ENCODE peak calls at places on chromosomes 16 and 17, in nine cellular contexts. One of them, this sample, is unnamed. For H3K4me1, the result is how much of the 10 kb centered on the place peaks cover.

GRCh38 chr16:11672206-11673090 is 4.2 kb downstream of the SNN start:
- DNase-seq in tibial nerve: no peak
- DNase-seq in colonic mucosa: no peak
- DNase-seq in pancreas: peak
- DNase-seq in heart right ventricle: peak
- DNase-seq in K562: no peak
- DNase-seq in left ventricle myocardium inferior: no peak
- DNase-seq in H9: no peak
- DNase-seq in body of pancreas: peak
- DNase-seq in this sample: no peak

GRCh38 chr16:57957396-57958392 is 13.2 kb downstream of the CNGB1 start:
- DNase-seq in K562: peak
- DNase-seq in body of pancreas: no peak
- DNase-seq in left ventricle myocardium inferior: no peak
- DNase-seq in colonic mucosa: no peak
- DNase-seq in tibial nerve: no peak
- DNase-seq in pancreas: no peak
- DNase-seq in heart right ventricle: no peak
- DNase-seq in H9: no peak
- DNase-seq in this sample: peak

GRCh38 chr16:19840524-19841110 is 44.0 kb downstream of the GPRC5B start:
- DNase-seq in colonic mucosa: no peak
- DNase-seq in body of pancreas: no peak
- DNase-seq in heart right ventricle: no peak
- DNase-seq in K562: peak
- DNase-seq in H9: no peak
- DNase-seq in pancreas: no peak
- DNase-seq in left ventricle myocardium inferior: peak
- DNase-seq in tibial nerve: no peak
- DNase-seq in this sample: no peak

GRCh38 chr16:648071-648785 is 937 bp upstream of the WDR90 start:
- DNase-seq in left ventricle myocardium inferior: no peak
- DNase-seq in tibial nerve: no peak
- DNase-seq in H9: peak
- DNase-seq in body of pancreas: peak
- DNase-seq in K562: no peak
- DNase-seq in colonic mucosa: peak
- DNase-seq in heart right ventricle: no peak
- DNase-seq in pancreas: peak
- DNase-seq in this sample: peak

GRCh38 chr17:65099941-65100315 is 37.2 kb upstream of the RGS9 start:
- DNase-seq in K562: peak
- DNase-seq in heart right ventricle: peak
- DNase-seq in colonic mucosa: peak
- DNase-seq in body of pancreas: peak
- DNase-seq in tibial nerve: peak
- DNase-seq in H9: peak
- DNase-seq in pancreas: peak
- DNase-seq in left ventricle myocardium inferior: peak
- DNase-seq in this sample: no peak

GRCh38 chr17:68298601-68299000 is 7.3 kb downstream of the ARSG start:
- DNase-seq in pancreas: no peak
- DNase-seq in H9: no peak
- DNase-seq in K562: no peak
- DNase-seq in colonic mucosa: no peak
- DNase-seq in heart right ventricle: no peak
- DNase-seq in body of pancreas: no peak
- DNase-seq in left ventricle myocardium inferior: no peak
- DNase-seq in tibial nerve: no peak
- DNase-seq in this sample: no peak

GRCh38 chr16:12210925-12211869 is 234.7 kb downstream of the SNX29 start:
- DNase-seq in H9: no peak
- DNase-seq in colonic mucosa: no peak
- DNase-seq in left ventricle myocardium inferior: no peak
- DNase-seq in body of pancreas: no peak
- DNase-seq in pancreas: no peak
- DNase-seq in K562: no peak
- DNase-seq in heart right ventricle: no peak
- DNase-seq in tibial nerve: no peak
- DNase-seq in this sample: no peak

GRCh38 chr17:10286324-10286723 is 86.5 kb downstream of the MYH13 start:
- DNase-seq in pancreas: no peak
- DNase-seq in H9: no peak
- DNase-seq in left ventricle myocardium inferior: no peak
- DNase-seq in K562: no peak
- DNase-seq in heart right ventricle: no peak
- DNase-seq in body of pancreas: no peak
- DNase-seq in colonic mucosa: no peak
- DNase-seq in tibial nerve: no peak
- DNase-seq in this sample: no peak

GRCh38 chr17:2867441-2868424 is 71.5 kb downstream of the RAP1GAP2 start:
- DNase-seq in K562: no peak
- DNase-seq in H9: peak
- DNase-seq in pancreas: peak
- DNase-seq in heart right ventricle: no peak
- DNase-seq in body of pancreas: peak
- DNase-seq in tibial nerve: no peak
- DNase-seq in left ventricle myocardium inferior: no peak
- DNase-seq in colonic mucosa: no peak
- DNase-seq in this sample: no peak

GRCh38 chr16:84247844-84248243 is 8.0 kb upstream of the KCNG4 start:
- DNase-seq in H9: no peak
- DNase-seq in colonic mucosa: no peak
- DNase-seq in pancreas: no peak
- DNase-seq in K562: no peak
- DNase-seq in heart right ventricle: no peak
- DNase-seq in body of pancreas: no peak
- DNase-seq in left ventricle myocardium inferior: no peak
- DNase-seq in tibial nerve: no peak
- DNase-seq in this sample: no peak

GRCh38 chr17:63040816-63041215 is 74.8 kb downstream of the TANC2 start:
- DNase-seq in H9: no peak
- DNase-seq in body of pancreas: no peak
- DNase-seq in colonic mucosa: no peak
- DNase-seq in tibial nerve: no peak
- DNase-seq in heart right ventricle: no peak
- DNase-seq in left ventricle myocardium inferior: no peak
- DNase-seq in K562: no peak
- DNase-seq in pancreas: no peak
- DNase-seq in this sample: no peak

GRCh38 chr16:69494993-69495392 is 70.6 kb downstream of the CYB5B start:
- DNase-seq in colonic mucosa: peak
- DNase-seq in pancreas: no peak
- DNase-seq in H9: peak
- DNase-seq in body of pancreas: no peak
- DNase-seq in left ventricle myocardium inferior: no peak
- DNase-seq in tibial nerve: no peak
- DNase-seq in K562: peak
- DNase-seq in heart right ventricle: no peak
- DNase-seq in this sample: no peak

GRCh38 chr16:24540575-24541240 is 1.3 kb downstream of the RBBP6 start:
- DNase-seq in heart right ventricle: no peak
- DNase-seq in tibial nerve: no peak
- DNase-seq in colonic mucosa: peak
- DNase-seq in pancreas: no peak
- DNase-seq in left ventricle myocardium inferior: no peak
- DNase-seq in body of pancreas: peak
- DNase-seq in H9: no peak
- DNase-seq in K562: peak
- DNase-seq in this sample: no peak

GRCh38 chr17:75652934-75653549 is 13.9 kb downstream of the RECQL5 start:
- DNase-seq in H9: peak
- DNase-seq in left ventricle myocardium inferior: no peak
- DNase-seq in tibial nerve: no peak
- DNase-seq in K562: peak
- DNase-seq in pancreas: no peak
- DNase-seq in heart right ventricle: no peak
- DNase-seq in body of pancreas: no peak
- DNase-seq in colonic mucosa: no peak
- DNase-seq in this sample: no peak

GRCh38 chr17:75658237-75658636 is 8.7 kb downstream of the RECQL5 start:
- DNase-seq in K562: no peak
- DNase-seq in heart right ventricle: no peak
- DNase-seq in body of pancreas: no peak
- DNase-seq in colonic mucosa: no peak
- DNase-seq in pancreas: no peak
- DNase-seq in tibial nerve: no peak
- DNase-seq in left ventricle myocardium inferior: no peak
- DNase-seq in H9: no peak
- DNase-seq in this sample: no peak

GRCh38 chr17:75652341-75652740 is 14.6 kb downstream of the RECQL5 start:
- DNase-seq in left ventricle myocardium inferior: no peak
- DNase-seq in pancreas: no peak
- DNase-seq in heart right ventricle: no peak
- DNase-seq in tibial nerve: no peak
- DNase-seq in colonic mucosa: no peak
- DNase-seq in H9: no peak
- DNase-seq in K562: no peak
- DNase-seq in body of pancreas: no peak
- DNase-seq in this sample: no peak

GRCh38 chr17:75650874-75651273 is 16.1 kb downstream of the RECQL5 start:
- DNase-seq in colonic mucosa: no peak
- DNase-seq in tibial nerve: no peak
- DNase-seq in left ventricle myocardium inferior: no peak
- DNase-seq in heart right ventricle: no peak
- DNase-seq in K562: no peak
- DNase-seq in body of pancreas: no peak
- DNase-seq in pancreas: no peak
- DNase-seq in H9: no peak
- DNase-seq in this sample: peak

GRCh38 chr17:75654176-75654575 is 12.8 kb downstream of the RECQL5 start:
- DNase-seq in colonic mucosa: no peak
- DNase-seq in body of pancreas: no peak
- DNase-seq in tibial nerve: no peak
- DNase-seq in left ventricle myocardium inferior: no peak
- DNase-seq in heart right ventricle: no peak
- DNase-seq in pancreas: no peak
- DNase-seq in K562: no peak
- DNase-seq in H9: no peak
- DNase-seq in this sample: no peak
- TF ChIP-seq CTCF in colonic mucosa: no peak
- TF ChIP-seq CTCF in body of pancreas: no peak
- TF ChIP-seq CTCF in tibial nerve: no peak
- TF ChIP-seq CTCF in left ventricle myocardium inferior: peak
- TF ChIP-seq CTCF in heart right ventricle: no peak
- TF ChIP-seq CTCF in pancreas: no peak
- TF ChIP-seq CTCF in K562: peak
- TF ChIP-seq CTCF in H9: no peak
- TF ChIP-seq CTCF in this sample: no peak

DNA sequence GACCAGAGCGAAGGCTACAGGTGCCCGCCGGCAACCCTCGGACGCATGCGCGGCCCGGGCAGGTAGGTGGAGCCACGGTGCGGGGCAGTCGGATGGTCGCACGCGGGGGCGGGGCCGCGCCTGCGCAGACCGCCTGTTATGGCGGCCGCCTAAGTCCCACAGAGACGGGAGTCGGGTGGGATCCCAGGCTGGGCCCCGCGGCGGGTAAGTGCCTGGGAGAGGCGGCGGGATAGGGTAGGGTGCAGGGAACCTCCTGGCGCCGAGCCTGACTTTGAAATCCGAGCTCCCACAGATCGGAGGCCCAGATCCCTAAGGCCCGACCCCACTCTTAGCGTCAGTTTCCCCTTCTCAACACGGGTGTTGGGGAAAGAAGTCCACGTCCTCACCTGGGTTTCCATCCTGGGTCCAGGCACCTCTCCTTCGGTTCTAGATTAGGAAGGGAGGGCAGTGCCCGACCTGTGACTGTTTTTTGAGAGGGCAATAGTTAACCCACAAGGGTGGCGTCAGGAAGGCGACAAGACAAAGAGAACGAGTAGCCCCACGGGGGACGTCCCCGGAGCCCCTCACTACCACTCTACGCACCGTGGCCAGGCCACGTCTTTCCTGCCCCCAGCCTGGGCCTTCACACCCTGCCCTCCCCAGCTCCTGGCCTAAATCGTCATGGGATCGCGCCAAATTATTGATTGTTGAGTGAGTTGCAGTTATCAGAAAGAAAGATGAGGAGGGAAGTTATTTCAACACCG is at the start of gene METTL22:
- DNase-seq in H9: peak
- DNase-seq in colonic mucosa: peak
- DNase-seq in K562: peak
- DNase-seq in pancreas: peak
- DNase-seq in body of pancreas: peak
- DNase-seq in heart right ventricle: peak
- DNase-seq in left ventricle myocardium inferior: peak
- DNase-seq in tibial nerve: peak
- DNase-seq in this sample: peak
- H3K4me1 ChIP-seq in H9: under half
- H3K4me1 ChIP-seq in colonic mucosa: under half
- H3K4me1 ChIP-seq in K562: under half
- H3K4me1 ChIP-seq in pancreas: under half
- H3K4me1 ChIP-seq in body of pancreas: under half
- H3K4me1 ChIP-seq in heart right ventricle: under half
- H3K4me1 ChIP-seq in left ventricle myocardium inferior: under half
- H3K4me1 ChIP-seq in tibial nerve: under half
- H3K4me1 ChIP-seq in this sample: under half

DNA sequence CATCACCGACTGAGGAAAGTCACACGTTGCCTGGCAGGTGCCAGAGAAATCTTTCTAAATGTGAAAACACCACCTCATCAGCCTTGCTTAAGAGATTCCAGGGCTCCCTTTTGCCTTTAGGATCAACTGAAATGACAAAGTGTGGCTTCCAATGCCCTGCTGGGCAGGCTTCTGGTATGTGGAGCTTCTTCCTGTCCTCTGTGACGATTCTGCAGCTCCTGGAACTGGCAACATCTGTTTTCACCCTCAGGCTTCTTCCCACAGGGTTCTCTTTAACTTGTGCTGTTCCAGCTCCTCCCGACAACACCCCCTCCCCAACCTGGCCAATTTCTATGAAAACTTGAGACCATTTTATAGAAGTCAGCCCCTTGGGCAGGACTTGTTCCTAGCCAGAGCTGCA is 4.8 kb upstream of the ZDHHC1 start:
- DNase-seq in pancreas: no peak
- DNase-seq in body of pancreas: no peak
- DNase-seq in K562: no peak
- DNase-seq in left ventricle myocardium inferior: no peak
- DNase-seq in H9: peak
- DNase-seq in colonic mucosa: no peak
- DNase-seq in tibial nerve: no peak
- DNase-seq in heart right ventricle: no peak
- DNase-seq in this sample: no peak
- TF ChIP-seq CTCF in pancreas: no peak
- TF ChIP-seq CTCF in body of pancreas: no peak
- TF ChIP-seq CTCF in K562: no peak
- TF ChIP-seq CTCF in left ventricle myocardium inferior: no peak
- TF ChIP-seq CTCF in H9: no peak
- TF ChIP-seq CTCF in colonic mucosa: no peak
- TF ChIP-seq CTCF in tibial nerve: no peak
- TF ChIP-seq CTCF in heart right ventricle: no peak
- TF ChIP-seq CTCF in this sample: no peak

DNA sequence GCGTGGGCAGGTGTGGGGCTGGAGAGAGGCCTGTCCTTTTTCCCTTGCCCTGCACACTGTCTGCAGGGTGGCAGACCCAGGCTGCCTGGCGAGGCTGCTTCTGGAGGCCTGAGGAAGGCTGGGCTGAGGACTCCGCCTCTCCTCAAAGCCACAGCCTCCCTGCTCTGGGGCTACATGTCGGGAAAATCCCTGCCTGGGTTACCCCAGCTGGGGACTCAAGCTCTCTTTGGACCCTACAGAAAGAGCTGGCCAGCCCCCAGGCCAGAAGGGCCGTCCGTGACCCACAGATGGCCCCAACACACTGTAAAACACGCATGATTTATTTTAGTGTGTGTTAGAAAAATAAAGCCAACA is 33.8 kb upstream of the SLC38A10 start:
- DNase-seq in pancreas: no peak
- DNase-seq in body of pancreas: no peak
- DNase-seq in tibial nerve: no peak
- DNase-seq in K562: no peak
- DNase-seq in H9: no peak
- DNase-seq in heart right ventricle: no peak
- DNase-seq in colonic mucosa: no peak
- DNase-seq in left ventricle myocardium inferior: no peak
- DNase-seq in this sample: no peak
- H3K4me1 ChIP-seq in pancreas: under half
- H3K4me1 ChIP-seq in body of pancreas: under half
- H3K4me1 ChIP-seq in tibial nerve: under half
- H3K4me1 ChIP-seq in K562: half or more
- H3K4me1 ChIP-seq in H9: under half
- H3K4me1 ChIP-seq in heart right ventricle: under half
- H3K4me1 ChIP-seq in colonic mucosa: under half
- H3K4me1 ChIP-seq in left ventricle myocardium inferior: under half
- H3K4me1 ChIP-seq in this sample: under half